ENCODE peak calls at places on chromosome 11, in ten cellular contexts. S, T, O, F, B, W, C, D, G and U are unnamed samples.

GRCh38 chr11:55658031-55658573 is 3.9 kb upstream of the OR4C6 start:
- DNase-seq in D (no peak), T (no peak), C (no peak), F (no peak), G (no peak), O (no peak), W (no peak), B (no peak), S (no peak), U (no peak)

GRCh38 chr11:10669258-10670033 is 24.1 kb downstream of the IRAG1 start:
- DNase-seq in B (no peak), W (no peak), O (no peak), T (no peak), D (no peak), C (peak; percentile 52), S (no peak), F (peak; percentile 69), G (no peak), U (no peak)

GRCh38 chr11:65479184-65480145 is 19.4 kb upstream of the MALAT1 start:
- DNase-seq in C (peak; percentile 86), G (no peak), O (peak; percentile 61), D (no peak), F (peak; percentile 90), B (no peak), W (peak; percentile 79), S (peak; percentile 82), T (no peak), U (peak; percentile 67)

GRCh38 chr11:35798983-35799382 is 136.4 kb downstream of the TRIM44 start:
- DNase-seq in W (no peak), B (no peak), T (no peak), G (no peak), F (no peak), C (no peak), O (no peak), S (no peak), D (no peak), U (no peak)

GRCh38 chr11:20056109-20057054 is 103.9 kb downstream of the DBX1 start:
- DNase-seq in W (no peak), T (peak; percentile 74), F (no peak), B (no peak), O (no peak), C (peak; percentile 58), G (no peak), D (no peak), S (no peak), U (no peak)

GRCh38 chr11:111570796-111571195 is 30.3 kb downstream of the LAYN start:
- DNase-seq in F (no peak), S (no peak), W (no peak), B (no peak), T (no peak), D (no peak), G (no peak), C (no peak), O (no peak), U (no peak)

GRCh38 chr11:120611576-120611975 is 100.0 kb downstream of the GRIK4 start:
- DNase-seq in O (no peak), D (no peak), W (no peak), T (no peak), G (no peak), S (peak; percentile 67), C (no peak), B (no peak), F (no peak), U (no peak)

GRCh38 chr11:42239102-42239501 is 779.6 kb upstream of the LRRC4C start:
- DNase-seq in B (no peak), S (no peak), G (no peak), F (no peak), O (no peak), W (no peak), T (no peak), D (no peak), C (no peak), U (no peak)

GRCh38 chr11:66478823-66479740 is 1.2 kb upstream of the DPP3 start:
- DNase-seq in C (peak; percentile 47), O (peak; percentile 64), W (peak; percentile 36), T (no peak), B (no peak), D (no peak), G (no peak), S (peak; percentile 88), F (peak; percentile 50), U (peak; percentile 62)

GRCh38 chr11:272931-273198 is 5.3 kb upstream of the NLRP6 start:
- DNase-seq in W (no peak), T (peak; percentile 7), G (no peak), B (no peak), D (no peak), F (no peak), O (no peak), C (no peak), S (peak; percentile 14), U (no peak)

GRCh38 chr11:66557733-66558326 is 10.6 kb downstream of the CTSF start:
- DNase-seq in O (no peak), W (no peak), F (no peak), C (no peak), D (no peak), G (no peak), B (no peak), S (peak; percentile 38), T (no peak), U (no peak)

GRCh38 chr11:6079463-6079862 is 28.0 kb upstream of the OR56B4 start:
- DNase-seq in C (no peak), T (no peak), B (no peak), O (no peak), W (peak; percentile 21), D (no peak), G (no peak), F (no peak), S (no peak), U (no peak)

GRCh38 chr11:15969281-15969680 is 387.1 kb downstream of the SOX6 start:
- DNase-seq in D (no peak), C (peak; percentile 84), S (no peak), W (peak; percentile 64), F (peak; percentile 91), G (no peak), O (peak; percentile 56), T (peak; percentile 70), B (no peak), U (peak; percentile 70)

GRCh38 chr11:76918941-76919386 is 58.2 kb downstream of the ACER3 start:
- DNase-seq in O (no peak), G (no peak), C (peak; percentile 9), D (no peak), S (peak; percentile 11), B (no peak), W (no peak), T (no peak), F (peak; percentile 80), U (no peak)

GRCh38 chr11:131136476-131136875 is 220.2 kb upstream of the SNX19 start:
- DNase-seq in D (no peak), S (no peak), F (peak; percentile 18), C (no peak), G (no peak), O (no peak), T (no peak), W (no peak), B (no peak), U (no peak)

GRCh38 chr11:14577835-14578529 is 57.8 kb upstream of the PSMA1 start:
- DNase-seq in W (no peak), T (no peak), S (no peak), O (no peak), B (no peak), D (no peak), C (no peak), G (no peak), F (no peak), U (no peak)

GRCh38 chr11:23313001-23313400 is 452.7 kb upstream of the CCDC179 start:
- DNase-seq in G (no peak), S (no peak), W (no peak), D (no peak), O (no peak), B (no peak), F (peak; percentile 53), C (no peak), T (no peak), U (no peak)

GRCh38 chr11:57798905-57799559 is 37.4 kb downstream of the CTNND1 start:
- DNase-seq in B (no peak), D (no peak), W (peak; percentile 53), T (no peak), C (peak; percentile 24), S (no peak), O (no peak), F (peak; percentile 51), G (no peak), U (peak; percentile 48)

GRCh38 chr11:69878144-69878883 is 59.1 kb upstream of the FGF3 start:
- DNase-seq in W (no peak), F (no peak), D (no peak), O (no peak), T (peak; percentile 23), C (peak; percentile 3), S (peak; percentile 27), B (no peak), G (no peak), U (no peak)

GRCh38 chr11:108635106-108635505 is 29.8 kb upstream of the DDX10 start:
- DNase-seq in F (no peak), S (no peak), G (no peak), T (no peak), O (no peak), C (no peak), B (no peak), W (no peak), D (no peak), U (no peak)

GRCh38 chr11:122367809-122368231 is 251.8 kb upstream of the BLID start:
- DNase-seq in T (no peak), D (no peak), S (no peak), G (no peak), W (peak; percentile 38), O (no peak), B (no peak), C (no peak), F (peak; percentile 52), U (no peak)

GRCh38 chr11:111308140-111308539 is 9.8 kb downstream of the POU2AF3 start:
- DNase-seq in G (no peak), D (no peak), F (no peak), T (no peak), B (no peak), C (no peak), W (no peak), O (peak; percentile 48), S (no peak), U (no peak)

GRCh38 chr11:65444314-65445051 is 21.9 kb downstream of the NEAT1 start:
- DNase-seq in O (no peak), B (no peak), F (peak; percentile 76), S (no peak), C (peak; percentile 55), G (no peak), D (no peak), W (no peak), T (peak; percentile 67), U (no peak)